ENCODE peak calls at places on chromosomes 6 and 20, in eight cellular contexts. X is endodermal cell, J is epithelial cell of esophagus, P is dorsolateral prefrontal cortex, L is foreskin fibroblast, I is lower leg skin, E is psoas muscle, C is upper lobe of right lung. O is an unnamed sample.

GRCh38 chr6:31525932-31526591 is 2.7 kb upstream of the MCCD1 start:
- DNase-seq in X (no peak), J (peak), P (no peak), L (no peak), I (no peak), E (no peak), C (no peak), O (peak)

GRCh38 chr20:41672282-41672681 is 54.1 kb upstream of the CHD6 start:
- DNase-seq in X (no peak), J (no peak), P (no peak), L (no peak), I (no peak), E (no peak), C (no peak), O (no peak)

GRCh38 chr6:132494954-132495353 is 18.0 kb downstream of the STX7 start:
- DNase-seq in X (no peak), J (no peak), P (no peak), L (no peak), I (no peak), E (no peak), C (no peak), O (no peak)

GRCh38 chr6:113489946-113490345 is 367.2 kb upstream of the MARCKS start:
- DNase-seq in X (no peak), J (no peak), P (no peak), L (no peak), I (no peak), E (no peak), C (no peak), O (peak)

GRCh38 chr20:22379472-22379871 is 204.9 kb downstream of the FOXA2 start:
- DNase-seq in X (no peak), J (peak), P (no peak), L (peak), I (no peak), E (no peak), C (no peak), O (peak)

GRCh38 chr6:37074053-37074827 is 68.8 kb downstream of the FGD2 start:
- DNase-seq in X (no peak), J (peak), P (no peak), L (no peak), I (no peak), E (peak), C (no peak), O (peak)

GRCh38 chr20:19241440-19241839 is 29.0 kb downstream of the SLC24A3 start:
- DNase-seq in X (no peak), J (no peak), P (no peak), L (no peak), I (no peak), E (no peak), C (no peak), O (no peak)

GRCh38 chr20:50306478-50307423 is 116.1 kb downstream of the CEBPB start:
- DNase-seq in X (peak), J (no peak), P (peak), L (no peak), I (no peak), E (no peak), C (peak), O (no peak)

GRCh38 chr6:149150999-149151398 is 166.5 kb upstream of the TAB2 start:
- DNase-seq in X (no peak), J (peak), P (no peak), L (no peak), I (no peak), E (no peak), C (no peak), O (no peak)

GRCh38 chr6:36967757-36968156 is 13.2 kb downstream of the PI16 start:
- DNase-seq in X (no peak), J (no peak), P (no peak), L (no peak), I (no peak), E (no peak), C (no peak), O (no peak)

GRCh38 chr6:145310116-145310515 is 425.2 kb downstream of the EPM2A start:
- DNase-seq in X (no peak), J (peak), P (no peak), L (peak), I (no peak), E (no peak), C (no peak), O (peak)

GRCh38 chr6:15500901-15501805 is 161.7 kb downstream of the DTNBP1 start:
- DNase-seq in X (no peak), J (no peak), P (no peak), L (no peak), I (peak), E (no peak), C (peak), O (no peak)

GRCh38 chr6:100283288-100283687 is 181.4 kb downstream of the SIM1 start:
- DNase-seq in X (peak), J (peak), P (no peak), L (peak), I (no peak), E (no peak), C (no peak), O (peak)

GRCh38 chr6:100276311-100277057 is 188.2 kb downstream of the SIM1 start:
- DNase-seq in X (no peak), J (peak), P (no peak), L (no peak), I (no peak), E (no peak), C (no peak), O (no peak)

DNA sequence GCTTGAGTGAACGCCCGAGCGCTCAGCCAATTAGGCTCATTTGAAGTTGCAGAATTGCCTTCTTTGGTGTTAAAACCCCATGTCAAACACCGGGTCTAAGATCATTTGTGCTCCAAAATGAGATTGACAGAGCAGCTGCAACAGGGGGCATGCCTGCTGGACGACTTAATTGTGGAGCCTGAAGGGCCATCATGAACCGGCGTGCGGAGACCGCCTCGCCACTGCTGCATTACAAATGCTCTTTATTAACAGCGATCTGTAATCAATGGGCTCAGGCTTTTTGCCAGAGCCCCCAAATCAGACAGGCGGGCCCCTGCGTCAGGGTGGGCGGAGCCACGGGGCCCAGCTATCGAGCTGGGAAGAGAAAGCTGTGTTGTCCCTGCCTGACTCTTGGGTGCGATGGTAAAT is 183.2 kb downstream of the SIM1 start:
- DNase-seq in X (peak), J (no peak), P (no peak), L (no peak), I (no peak), E (no peak), C (no peak), O (no peak)
- H3K4me3 ChIP-seq in X (peak), J (no peak), P (peak), L (peak), I (no peak), E (peak), C (peak), O (peak)

GRCh38 chr20:1800777-1801176 is 94.4 kb upstream of the SIRPA start:
- DNase-seq in X (no peak), J (peak), P (no peak), L (no peak), I (no peak), E (no peak), C (no peak), O (peak)
- TF ChIP-seq CTCF in X (peak), J (peak), P (peak), L (peak), I (no peak), E (peak), C (peak), O (peak)

GRCh38 chr6:33201935-33202334 is 1.3 kb downstream of the SLC39A7 start:
- DNase-seq in X (no peak), J (no peak), P (no peak), L (no peak), I (no peak), E (no peak), C (no peak), O (no peak)
- H3K4me3 ChIP-seq in X (peak), J (peak), P (peak), L (peak), I (no peak), E (peak), C (peak), O (peak)

DNA sequence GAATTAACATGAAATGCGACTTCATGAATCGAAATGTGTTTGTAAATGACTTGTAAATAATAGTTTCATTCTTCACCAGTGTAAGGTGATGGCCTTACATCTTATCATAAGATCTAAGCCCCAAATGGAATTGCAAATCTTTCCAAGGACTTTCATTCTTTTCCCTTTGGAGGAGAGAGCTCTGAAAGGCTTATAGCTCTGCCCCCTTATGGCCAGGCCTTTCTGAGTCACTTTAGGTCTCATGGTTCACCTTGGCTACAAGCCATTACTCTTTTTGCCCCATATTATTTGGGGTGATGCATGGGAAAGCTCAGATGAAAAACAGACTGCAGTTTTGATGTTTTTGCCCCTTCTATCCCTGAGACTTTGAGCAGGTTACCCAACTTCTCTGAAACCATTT is 209.1 kb upstream of the BMP2 start:
- DNase-seq in X (peak), J (peak), P (no peak), L (no peak), I (no peak), E (no peak), C (no peak), O (no peak)
- TF ChIP-seq CTCF in X (peak), J (no peak), P (no peak), L (no peak), I (no peak), E (no peak), C (no peak), O (no peak)

DNA sequence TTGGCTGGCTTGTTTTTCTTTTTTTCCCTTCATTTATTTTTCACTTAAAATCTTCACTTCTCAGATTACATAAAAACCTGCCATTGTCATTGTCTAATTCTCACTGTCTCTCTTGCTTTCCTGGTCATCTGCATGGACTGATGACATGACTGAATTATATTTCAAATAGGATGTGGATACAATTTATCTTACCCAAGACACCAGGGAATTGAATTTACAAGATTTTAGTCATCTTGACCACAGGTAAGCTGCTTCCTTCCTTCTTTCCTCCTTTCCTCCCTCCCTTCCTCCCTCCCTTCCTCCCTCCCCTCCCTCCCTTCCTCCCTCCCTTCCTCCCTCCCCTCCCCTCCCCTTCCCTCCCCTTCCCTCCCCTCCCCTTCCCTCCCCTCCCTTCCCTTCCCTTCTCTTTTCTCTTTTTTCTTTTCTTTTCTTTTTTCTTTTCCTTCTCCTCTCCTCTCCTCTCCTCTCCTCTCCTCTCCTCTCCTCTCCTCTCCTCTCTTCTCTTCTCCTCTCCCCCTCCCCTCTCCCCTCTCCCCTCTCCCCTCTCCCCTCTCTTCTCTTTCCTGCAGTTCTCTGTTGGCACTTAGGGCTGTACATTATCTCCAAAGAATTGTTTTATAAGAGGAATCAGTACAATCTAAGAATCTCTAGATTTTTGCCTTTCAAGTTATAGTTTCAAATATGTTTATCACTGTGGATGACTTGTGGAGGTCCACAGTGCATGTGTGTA is 171.5 kb downstream of the CARMIL1 start:
- DNase-seq in X (no peak), J (no peak), P (no peak), L (no peak), I (no peak), E (no peak), C (no peak), O (no peak)
- H3K4me3 ChIP-seq in X (no peak), J (no peak), P (no peak), L (no peak), I (no peak), E (peak), C (no peak), O (no peak)

GRCh38 chr6:90347411-90347841 is 50.8 kb upstream of the BACH2 start:
- DNase-seq in X (no peak), J (peak), P (no peak), L (no peak), I (no peak), E (no peak), C (no peak), O (no peak)

GRCh38 chr6:90346729-90347128 is 50.1 kb upstream of the BACH2 start:
- DNase-seq in X (no peak), J (no peak), P (no peak), L (no peak), I (no peak), E (no peak), C (no peak), O (no peak)

GRCh38 chr6:90338409-90338808 is 41.8 kb upstream of the BACH2 start:
- DNase-seq in X (no peak), J (peak), P (no peak), L (no peak), I (no peak), E (no peak), C (no peak), O (peak)

GRCh38 chr6:90343581-90343980 is 46.9 kb upstream of the BACH2 start:
- DNase-seq in X (no peak), J (peak), P (no peak), L (peak), I (no peak), E (no peak), C (no peak), O (peak)
- TF ChIP-seq CTCF in X (peak), J (no peak), P (no peak), L (no peak), I (no peak), E (no peak), C (no peak), O (no peak)